ENCODE peak calls at places on chromosomes 16 and 17, in five cellular contexts. A, J, G, I and V are unnamed samples.

GRCh38 chr17:10844667-10845387 is 6.9 kb upstream of the PIRT start:
- DNase-seq in A (peak; percentile 82), J (peak; percentile 80), G (no peak), I (peak; percentile 57), V (peak; percentile 66)

GRCh38 chr16:86824751-86825310 is 246.5 kb downstream of the FOXL1 start:
- DNase-seq in A (no peak), J (no peak), G (no peak), I (no peak), V (no peak)

GRCh38 chr17:59893617-59894100 is 738 bp downstream of the RPS6KB1 start:
- DNase-seq in A (peak; percentile 34), J (no peak), G (no peak), I (no peak), V (no peak)

GRCh38 chr17:18855831-18856624 is 1.9 kb upstream of the PRPSAP2 start:
- DNase-seq in A (peak; percentile 94), J (peak; percentile 96), G (peak; percentile 83), I (peak; percentile 93), V (peak; percentile 88)

GRCh38 chr16:78503501-78504110 is 404.2 kb downstream of the WWOX start:
- DNase-seq in A (peak; percentile 62), J (no peak), G (no peak), I (peak; percentile 29), V (peak; percentile 75)

GRCh38 chr16:67001726-67002125 is 13.3 kb downstream of the CES4A start:
- DNase-seq in A (no peak), J (no peak), G (no peak), I (no peak), V (no peak)

GRCh38 chr17:79854080-79854861 is 15.0 kb upstream of the CBX4 start:
- DNase-seq in A (no peak), J (no peak), G (no peak), I (no peak), V (no peak)

GRCh38 chr17:82400206-82400605 is 17.9 kb upstream of the HEXD start:
- DNase-seq in A (no peak), J (no peak), G (no peak), I (no peak), V (no peak)

GRCh38 chr17:3043737-3044365 is 19.6 kb downstream of the OR1D5 start:
- DNase-seq in A (peak; percentile 50), J (no peak), G (no peak), I (no peak), V (peak; percentile 24)

GRCh38 chr16:71467810-71468209 is 5.8 kb upstream of the ZNF23 start:
- DNase-seq in A (no peak), J (no peak), G (no peak), I (no peak), V (peak; percentile 17)

GRCh38 chr16:66750279-66751134 is 902 bp downstream of the DYNC1LI2 start:
- DNase-seq in A (no peak), J (no peak), G (no peak), I (no peak), V (no peak)

GRCh38 chr17:32927201-32927723 is 691 bp upstream of the TMEM98 start:
- DNase-seq in A (no peak), J (no peak), G (no peak), I (no peak), V (no peak)

GRCh38 chr16:3946604-3947180 is 66.2 kb upstream of the CREBBP start:
- DNase-seq in A (no peak), J (no peak), G (no peak), I (no peak), V (no peak)

GRCh38 chr17:63918305-63918704 is 334 bp downstream of the GH1 start:
- DNase-seq in A (peak; percentile 26), J (peak; percentile 21), G (no peak), I (no peak), V (no peak)

GRCh38 chr17:78214016-78214705 is at the start of gene BIRC5:
- DNase-seq in A (peak; percentile 92), J (peak; percentile 92), G (peak; percentile 31), I (peak; percentile 90), V (peak; percentile 93)
- H3K4me3 ChIP-seq in A (peak within 1 kb of the TSS; percentile 83), J (no peak within 1 kb of the TSS), G (peak within 1 kb of the TSS; percentile 59), I (peak within 1 kb of the TSS; percentile 58), V (no peak within 1 kb of the TSS)

GRCh38 chr17:50903604-50904521 is 37.7 kb upstream of the TOB1 start:
- DNase-seq in A (no peak), J (no peak), G (no peak), I (no peak), V (peak; percentile 41)
- H3K27ac ChIP-seq in A (peak overlapping the region; percentile 67), J (peak overlapping the region; percentile 84), G (peak overlapping the region; percentile 99), I (peak overlapping the region; percentile 70), V (peak overlapping the region; percentile 82)

DNA sequence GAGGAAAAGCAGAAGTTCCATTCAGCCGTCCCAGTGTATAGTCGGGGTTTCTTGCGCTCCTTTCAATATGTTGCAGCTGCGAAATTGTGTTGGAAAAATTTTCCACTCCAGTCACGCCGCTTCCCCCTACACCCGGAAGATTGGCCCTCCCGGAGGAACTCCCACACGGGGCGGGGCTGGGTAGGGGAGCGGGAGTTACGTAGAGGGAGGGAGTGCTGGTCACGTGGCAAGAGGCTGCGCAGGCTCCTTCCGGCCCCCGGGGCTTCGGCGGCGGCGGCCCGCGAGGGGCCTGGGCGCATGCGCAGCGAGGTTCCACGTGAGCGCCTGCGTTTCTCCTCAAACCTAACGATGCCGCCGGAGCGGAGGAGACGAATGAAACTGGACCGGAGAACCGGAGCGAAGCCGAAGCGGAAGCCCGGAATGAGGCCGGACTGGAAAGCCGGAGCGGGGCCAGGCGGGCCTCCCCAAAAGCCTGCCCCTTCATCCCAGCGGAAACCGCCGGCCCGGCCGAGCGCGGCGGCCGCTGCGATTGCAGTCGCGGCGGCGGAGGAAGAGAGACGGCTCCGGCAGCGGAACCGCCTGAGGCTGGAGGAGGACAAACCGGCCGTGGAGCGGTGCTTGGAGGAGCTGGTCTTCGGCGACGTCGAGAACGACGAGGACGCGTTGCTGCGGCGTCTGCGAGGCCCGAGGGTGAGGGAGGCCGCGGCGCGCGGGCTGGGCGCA is at the start of gene UTP18:
- DNase-seq in A (peak; percentile 99), J (peak; percentile 98), G (peak; percentile 80), I (peak; percentile 92), V (peak; percentile 95)
- H3K4me1 ChIP-seq in A (peaks cover 61% of the 10 kb centered on the region), J (no peaks in the 10 kb centered on the region), G (peaks cover 25% of the 10 kb centered on the region), I (peaks cover 55% of the 10 kb centered on the region), V (peaks cover 52% of the 10 kb centered on the region)

GRCh38 chr16:11354407-11354732 is 9.1 kb downstream of the RMI2 start:
- DNase-seq in A (no peak), J (no peak), G (no peak), I (peak; percentile 35), V (no peak)
- H3K4me3 ChIP-seq in A (no peak overlapping the region), J (no peak overlapping the region), G (no peak overlapping the region), I (no peak overlapping the region), V (peak overlapping the region; percentile 65)

GRCh38 chr16:2499890-2500633 is 13.7 kb upstream of the ATP6V0C start:
- DNase-seq in A (no peak), J (no peak), G (no peak), I (no peak), V (no peak)
- H3K27ac ChIP-seq in A (no peak overlapping the region), J (no peak overlapping the region), G (no peak overlapping the region), I (no peak overlapping the region), V (no peak overlapping the region)

GRCh38 chr16:88596477-88596876 is 26.3 kb downstream of the ZC3H18 start:
- DNase-seq in A (no peak), J (no peak), G (no peak), I (no peak), V (no peak)
- H3K4me1 ChIP-seq in A (no peaks in the 10 kb centered on the region), J (no peaks in the 10 kb centered on the region), G (no peaks in the 10 kb centered on the region), I (no peaks in the 10 kb centered on the region), V (peaks cover 24% of the 10 kb centered on the region)

GRCh38 chr17:44095388-44095646 is 24.8 kb downstream of the G6PC3 start:
- DNase-seq in A (no peak), J (no peak), G (no peak), I (no peak), V (no peak)
- H3K4me3 ChIP-seq in A (peak overlapping the region; percentile 30), J (no peak overlapping the region), G (peak overlapping the region; percentile 45), I (no peak overlapping the region), V (no peak overlapping the region)

GRCh38 chr16:27721548-27722265 is 171.8 kb downstream of the KATNIP start:
- DNase-seq in A (no peak), J (peak; percentile 71), G (no peak), I (no peak), V (no peak)

GRCh38 chr16:27720731-27721547 is 171.0 kb downstream of the KATNIP start:
- DNase-seq in A (no peak), J (no peak), G (no peak), I (no peak), V (no peak)

GRCh38 chr16:27722892-27723450 is 173.0 kb downstream of the KATNIP start:
- DNase-seq in A (no peak), J (no peak), G (no peak), I (no peak), V (no peak)

GRCh38 chr16:27723711-27724490 is 174.0 kb downstream of the KATNIP start:
- DNase-seq in A (no peak), J (no peak), G (no peak), I (no peak), V (no peak)

GRCh38 chr16:27722266-27722636 is 172.3 kb downstream of the KATNIP start:
- DNase-seq in A (no peak), J (no peak), G (no peak), I (no peak), V (peak; percentile 39)
- H3K27ac ChIP-seq in A (no peak overlapping the region), J (no peak overlapping the region), G (no peak overlapping the region), I (peak overlapping the region; percentile 67), V (no peak overlapping the region)

DNA sequence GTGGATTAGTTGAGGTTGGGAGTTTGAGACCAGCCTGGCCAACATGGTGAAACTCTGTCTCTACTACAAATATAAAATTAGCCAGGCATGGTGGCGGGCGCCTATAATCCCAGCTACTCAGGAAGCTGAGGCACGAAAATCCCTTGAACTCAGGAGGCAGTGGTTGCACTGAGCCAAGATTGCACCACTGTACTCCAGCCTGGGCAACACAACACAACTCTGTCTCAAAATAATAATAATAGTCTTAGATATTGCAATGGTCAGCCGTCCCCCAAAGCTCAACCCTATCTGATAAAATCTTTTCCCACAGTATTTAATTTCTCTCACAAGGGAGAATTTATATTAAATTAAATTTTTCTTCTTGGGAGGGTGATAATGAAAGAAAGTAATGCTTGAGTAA is 169.6 kb downstream of the XYLT1 start:
- DNase-seq in A (no peak), J (no peak), G (no peak), I (no peak), V (no peak)
- H3K4me1 ChIP-seq in A (no peaks in the 10 kb centered on the region), J (peaks cover 4% of the 10 kb centered on the region), G (peaks cover 8% of the 10 kb centered on the region), I (peaks cover 46% of the 10 kb centered on the region), V (peaks cover 18% of the 10 kb centered on the region)

DNA sequence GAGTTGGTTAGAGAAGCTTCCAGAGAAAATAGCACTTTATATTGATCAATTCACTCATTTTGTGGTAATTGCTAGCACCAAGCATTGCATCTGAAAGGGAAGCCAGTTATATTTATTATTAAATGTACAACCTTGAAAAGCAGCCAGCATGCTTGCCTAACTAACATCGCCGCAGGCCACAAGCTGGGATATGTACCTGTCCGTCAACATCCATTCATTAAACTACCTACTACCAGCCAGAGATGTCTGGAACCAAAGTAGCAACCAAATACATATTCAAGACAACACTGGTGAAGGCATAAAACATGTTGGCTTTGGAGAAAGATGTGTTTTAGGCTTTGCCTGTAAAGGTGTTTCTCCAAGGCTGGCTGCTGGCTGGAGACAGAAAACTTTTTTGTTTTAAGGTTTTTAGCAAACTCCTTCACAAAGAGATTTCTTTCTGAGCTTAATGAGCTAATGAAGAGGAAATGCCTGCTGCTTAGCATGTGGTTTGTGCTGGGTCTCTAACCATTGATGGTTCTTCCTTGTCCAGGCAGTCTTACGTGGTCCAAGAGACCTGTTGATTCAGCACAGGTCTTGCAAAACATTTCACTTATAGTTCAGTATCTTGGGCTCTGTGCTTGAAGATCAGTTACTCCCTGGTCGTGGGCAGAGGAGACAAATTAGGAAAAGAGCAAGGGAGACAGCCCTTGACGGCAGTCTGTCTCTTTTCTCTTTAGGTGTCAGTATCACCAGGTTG is 3.1 kb downstream of the ITPRIPL2 start:
- DNase-seq in A (no peak), J (no peak), G (no peak), I (no peak), V (no peak)
- H3K4me3 ChIP-seq in A (no peak overlapping the region), J (no peak overlapping the region), G (peak overlapping the region; percentile 14), I (no peak overlapping the region), V (no peak overlapping the region)